ENCODE peak calls at places on chromosomes 4 and X, in six cellular contexts. Y is pancreas, H is GM20000, T is hepatocyte, F is breast epithelium, E is body of pancreas. S is an unnamed sample.

GRCh38 chr4:70559216-70559830 is 32.7 kb upstream of the AMBN start:
- DNase-seq in E (peak), H (peak), F (no peak), Y (no peak), T (peak), S (no peak)

GRCh38 chrX:39950035-39950688 is 147.6 kb downstream of the BCOR start:
- DNase-seq in T (no peak), F (no peak), H (no peak), Y (no peak), E (no peak), S (no peak)

GRCh38 chr4:8699479-8700145 is 107.0 kb downstream of the CPZ start:
- DNase-seq in T (no peak), Y (no peak), H (no peak), F (no peak), E (no peak), S (no peak)

GRCh38 chr4:112170451-112170993 is 25.3 kb downstream of the FAM241A start:
- DNase-seq in T (peak), E (no peak), F (no peak), H (no peak), Y (no peak), S (no peak)

GRCh38 chr4:184103755-184104367 is 113.8 kb downstream of the ENPP6 start:
- DNase-seq in E (no peak), T (no peak), F (no peak), Y (no peak), H (no peak), S (no peak)

GRCh38 chr4:33381806-33382205 is 2661.6 kb downstream of the PCDH7 start:
- DNase-seq in H (no peak), Y (no peak), T (peak), E (no peak), F (no peak), S (no peak)

GRCh38 chr4:121977251-121978168 is 25.6 kb upstream of the TRPC3 start:
- DNase-seq in T (peak), H (peak), E (no peak), F (no peak), Y (no peak), S (no peak)

GRCh38 chr4:146521543-146522097 is at the start of gene SLC10A7:
- DNase-seq in T (peak), E (peak), H (peak), F (peak), Y (peak), S (peak)

GRCh38 chr4:73308286-73308685 is 49.7 kb upstream of the ANKRD17 start:
- DNase-seq in H (peak), F (no peak), Y (no peak), T (peak), E (no peak), S (no peak)

GRCh38 chr4:16667464-16667863 is 231.0 kb downstream of the LDB2 start:
- DNase-seq in E (no peak), T (no peak), H (no peak), Y (no peak), F (no peak), S (no peak)

DNA sequence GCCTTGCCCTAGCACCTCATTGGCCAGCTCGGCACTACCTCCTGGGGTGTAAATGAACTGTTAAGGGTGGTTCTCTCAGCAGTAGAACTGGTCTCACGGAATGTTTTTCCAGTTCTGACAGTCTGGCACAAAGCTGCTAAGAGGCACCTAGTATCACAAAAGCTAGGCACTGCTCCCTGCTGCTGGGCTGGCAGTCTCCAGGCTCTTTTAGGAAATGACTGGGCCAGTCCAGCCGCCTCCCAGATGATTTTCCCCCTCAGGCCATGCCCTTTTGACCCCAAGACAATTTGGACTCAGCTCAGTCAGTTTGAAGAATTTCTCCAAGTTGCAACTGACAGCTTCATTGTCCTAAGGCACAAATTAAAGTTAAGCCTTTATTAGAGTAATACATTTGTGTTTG is 8.0 kb downstream of the FRMD7 start:
- DNase-seq in E (no peak), H (no peak), Y (no peak), T (no peak), F (no peak), S (no peak)
- TF ChIP-seq CTCF in E (no peak), H (no peak), Y (no peak), T (no peak), F (no peak), S (no peak)

GRCh38 chr4:165347647-165348569 is 20.4 kb downstream of the MSMO1 start:
- DNase-seq in T (no peak), F (no peak), E (no peak), H (no peak), Y (no peak), S (no peak)
- TF ChIP-seq CTCF in T (no peak), F (no peak), E (no peak), H (no peak), Y (no peak), S (no peak)

GRCh38 chrX:24147165-24147564 is 2.4 kb upstream of the ZFX start:
- DNase-seq in E (no peak), T (no peak), H (no peak), Y (no peak), F (no peak), S (no peak)

GRCh38 chrX:24148118-24148517 is 1.4 kb upstream of the ZFX start:
- DNase-seq in H (no peak), F (no peak), Y (no peak), T (no peak), E (no peak), S (no peak)

GRCh38 chrX:24146283-24146865 is 3.2 kb upstream of the ZFX start:
- DNase-seq in E (no peak), Y (no peak), H (no peak), T (no peak), F (no peak), S (no peak)

GRCh38 chrX:24144528-24144927 is 5.0 kb upstream of the ZFX start:
- DNase-seq in E (no peak), T (no peak), F (no peak), Y (no peak), H (no peak), S (no peak)

DNA sequence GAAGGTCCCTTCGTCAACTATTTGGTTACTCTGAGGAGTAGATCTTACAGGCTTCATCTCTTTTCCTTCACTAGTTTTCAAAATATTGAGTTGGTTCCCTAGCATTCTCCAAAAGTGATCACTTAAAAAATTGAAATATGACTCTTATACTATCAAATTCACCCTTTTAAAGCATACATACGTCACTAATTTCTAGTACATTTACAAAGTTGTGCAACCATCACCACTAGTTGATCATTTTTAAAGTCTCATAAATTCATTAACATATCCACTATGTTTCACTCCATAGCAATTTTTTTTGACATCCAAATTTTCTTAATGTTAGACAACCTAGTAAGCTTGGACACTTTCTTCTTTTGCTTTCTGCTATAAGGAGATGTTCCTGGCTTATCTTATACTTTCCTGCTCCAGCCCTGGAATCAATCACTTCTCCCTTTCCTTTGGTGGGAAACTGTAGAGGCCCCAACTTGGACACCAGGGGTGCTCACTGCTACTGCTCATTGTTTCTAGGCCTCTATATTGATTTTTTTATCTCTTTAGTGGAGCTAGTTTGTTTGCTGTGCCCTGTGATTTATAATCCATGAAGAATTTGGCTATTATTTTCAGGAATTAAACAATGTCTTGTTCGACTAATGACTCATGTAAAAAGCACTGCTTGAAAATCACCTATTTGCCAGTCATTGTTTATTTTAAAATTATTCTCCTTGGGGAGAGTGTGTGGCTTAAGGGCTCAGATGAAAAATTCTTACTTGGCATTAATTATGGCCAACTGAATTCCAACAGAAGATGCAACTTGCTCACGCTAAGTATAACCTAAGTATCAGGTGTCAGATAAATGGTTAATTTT is 4.0 kb upstream of the ZFX start:
- DNase-seq in H (no peak), E (no peak), T (no peak), F (no peak), Y (no peak), S (no peak)
- TF ChIP-seq CTCF in H (no peak), E (peak), T (no peak), F (no peak), Y (no peak), S (no peak)

DNA sequence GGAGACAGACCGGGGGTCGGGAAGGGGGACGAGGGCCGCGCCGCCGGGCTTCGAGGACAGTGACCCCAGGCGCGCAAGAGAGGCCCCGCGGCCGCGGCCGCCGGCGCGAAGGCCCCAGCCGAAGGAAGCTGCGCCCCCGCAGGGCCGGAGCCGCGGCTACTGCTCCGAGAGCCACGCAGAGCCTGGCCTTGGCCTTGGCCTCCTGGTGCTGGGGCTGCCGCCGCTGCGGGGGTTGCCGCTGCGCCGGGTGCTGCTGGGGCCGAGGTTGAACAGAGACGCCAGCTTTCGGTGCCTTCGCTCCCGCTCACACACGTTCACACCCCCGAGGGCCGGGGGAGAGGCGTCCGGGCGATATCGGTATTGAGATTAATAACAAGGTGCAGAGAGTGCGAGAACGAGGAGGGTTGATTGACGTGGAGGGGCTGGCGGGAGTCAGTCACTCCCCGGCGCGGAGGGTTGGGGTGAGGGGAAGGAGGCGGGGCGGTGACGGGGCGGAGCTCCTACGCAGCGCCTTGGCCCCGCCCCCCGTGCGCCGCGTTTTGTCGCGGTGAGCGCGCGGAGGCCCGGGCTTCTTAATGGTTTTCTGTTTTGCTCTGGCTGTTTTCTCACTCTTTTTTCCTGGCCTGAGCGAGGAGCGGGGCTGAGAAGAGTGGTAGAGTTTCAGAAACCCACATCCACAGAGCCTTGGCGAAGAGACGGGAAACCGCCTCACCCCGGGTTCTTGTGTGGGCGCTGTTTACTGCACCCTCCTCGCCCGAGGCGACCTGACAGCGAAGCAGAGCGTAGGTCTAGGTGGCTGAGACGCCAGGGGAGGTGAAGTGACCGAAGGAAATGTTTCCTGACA is 890 bp upstream of the CNOT6L start:
- DNase-seq in Y (peak), F (peak), H (peak), E (peak), T (peak), S (peak)
- TF ChIP-seq CTCF in Y (no peak), F (peak), H (no peak), E (no peak), T (no peak), S (no peak)

GRCh38 chrX:143601809-143602208 is 34.1 kb downstream of the SLITRK4 start:
- DNase-seq in Y (no peak), T (no peak), E (no peak), F (no peak), H (no peak), S (no peak)
- TF ChIP-seq CTCF in Y (no peak), T (no peak), E (no peak), F (no peak), H (no peak), S (no peak)

GRCh38 chr4:78432896-78433295 is 118.7 kb upstream of the ANXA3 start:
- DNase-seq in Y (no peak), T (peak), E (no peak), H (no peak), F (no peak), S (no peak)

GRCh38 chr4:78424456-78424855 is 127.1 kb upstream of the ANXA3 start:
- DNase-seq in E (no peak), F (no peak), H (no peak), T (no peak), Y (no peak), S (no peak)

GRCh38 chr4:78426972-78427371 is 124.6 kb upstream of the ANXA3 start:
- DNase-seq in E (peak), F (no peak), Y (no peak), H (no peak), T (no peak), S (no peak)

DNA sequence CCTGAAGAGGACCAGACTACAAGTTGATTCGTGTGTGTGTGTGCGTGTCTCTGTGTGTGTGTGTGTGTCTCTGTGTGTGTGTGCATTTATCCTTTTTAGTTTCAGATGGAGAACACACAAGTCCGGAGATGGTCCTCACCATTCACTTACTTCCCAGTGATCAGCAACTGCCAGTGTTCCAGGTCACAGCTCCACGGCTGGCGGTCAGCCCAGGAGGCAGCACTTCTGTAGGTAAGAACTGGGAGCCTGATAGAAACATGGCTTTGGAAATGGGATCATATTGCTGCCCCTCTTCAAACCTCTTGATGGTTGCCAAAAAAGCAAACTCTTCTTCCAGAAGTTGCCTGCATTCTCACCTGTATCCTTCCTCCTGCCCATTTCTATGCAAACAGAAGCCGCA is 122.6 kb upstream of the ANXA3 start:
- DNase-seq in F (no peak), T (no peak), Y (no peak), E (no peak), H (no peak), S (no peak)
- TF ChIP-seq CTCF in F (no peak), T (no peak), Y (no peak), E (no peak), H (no peak), S (no peak)

S was measured in activated B cell treated with CpG ODN at 0.5 μM for 24 hours.